ENCODE peak calls at places on chromosome 4, in four cellular contexts. C is substantia nigra, E is astrocyte, B is OCI-LY7. K is an unnamed sample.

GRCh38 chr4:22190855-22191254 is 242.3 kb upstream of the KCNIP4 start:
- DNase-seq in C (no peak), E (peak; percentile 92), B (no peak), K (peak; percentile 83)

GRCh38 chr4:118354913-118355312 is 2.1 kb upstream of the PRSS12 start:
- DNase-seq in C (no peak), E (no peak), B (no peak), K (no peak)

GRCh38 chr4:82437285-82438005 is 7.1 kb downstream of the ENOPH1 start:
- DNase-seq in C (no peak), E (peak; percentile 16), B (no peak), K (peak; percentile 53)

GRCh38 chr4:67327245-67327860 is 217.9 kb downstream of the CENPC start:
- DNase-seq in C (no peak), E (peak; percentile 16), B (peak; percentile 70), K (peak; percentile 68)

GRCh38 chr4:144667500-144667899 is 21.5 kb downstream of the HHIP start:
- DNase-seq in C (no peak), E (peak; percentile 54), B (no peak), K (no peak)

GRCh38 chr4:159497961-159498360 is 395.1 kb downstream of the RAPGEF2 start:
- DNase-seq in C (no peak), E (no peak), B (no peak), K (no peak)

GRCh38 chr4:32462944-32463343 is 1742.8 kb downstream of the PCDH7 start:
- DNase-seq in C (no peak), E (no peak), B (peak; percentile 52), K (peak; percentile 31)

GRCh38 chr4:56656346-56656643 is 24.8 kb downstream of the HOPX start:
- DNase-seq in C (no peak), E (no peak), B (no peak), K (no peak)

GRCh38 chr4:10120943-10121567 is 4.5 kb upstream of the WDR1 start:
- DNase-seq in C (no peak), E (no peak), B (no peak), K (no peak)

GRCh38 chr4:11549525-11549924 is 120.8 kb upstream of the HS3ST1 start:
- DNase-seq in C (no peak), E (peak; percentile 19), B (no peak), K (no peak)
- H3K27ac ChIP-seq in C (no peak overlapping the region), E (no peak overlapping the region), B (no peak overlapping the region), K (no peak overlapping the region)

GRCh38 chr4:85842540-85842939 is 367.6 kb downstream of the ARHGAP24 start:
- DNase-seq in C (peak; percentile 14), E (peak; percentile 57), B (no peak), K (peak; percentile 76)
- H3K27ac ChIP-seq in C (peak overlapping the region; percentile 23), E (no peak overlapping the region), B (no peak overlapping the region), K (peak overlapping the region; percentile 29)

GRCh38 chr4:150852237-150852636 is 162.8 kb downstream of the LRBA start:
- DNase-seq in C (no peak), E (no peak), B (no peak), K (peak; percentile 3)
- H3K27ac ChIP-seq in C (no peak overlapping the region), E (no peak overlapping the region), B (no peak overlapping the region), K (no peak overlapping the region)

GRCh38 chr4:76990288-76991080 is 40.9 kb downstream of the SEPTIN11 start:
- DNase-seq in C (no peak), E (peak; percentile 99), B (no peak), K (peak; percentile 91)
- H3K27ac ChIP-seq in C (no peak overlapping the region), E (peak overlapping the region; percentile 98), B (no peak overlapping the region), K (peak overlapping the region; percentile 97)

DNA sequence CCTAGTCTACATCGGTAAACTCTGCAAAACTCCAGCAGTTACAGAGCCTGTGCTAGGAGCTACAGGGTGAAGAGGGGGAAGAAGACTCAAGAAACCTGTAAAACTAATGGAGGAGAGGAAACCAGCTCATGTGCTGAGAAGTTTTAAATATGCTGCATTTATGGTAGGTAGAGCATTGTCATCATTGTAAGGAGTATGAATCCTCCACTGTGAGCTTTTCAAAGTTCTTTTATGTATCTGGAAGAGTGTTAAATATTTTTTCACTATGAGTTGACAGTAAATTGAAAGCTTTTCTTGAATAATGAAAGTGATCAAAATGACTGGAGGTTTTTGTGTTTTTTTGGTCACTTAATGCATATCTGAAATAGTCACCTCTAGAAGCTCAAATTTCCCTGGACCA is 46.2 kb downstream of the SEPTIN11 start:
- DNase-seq in C (no peak), E (no peak), B (no peak), K (no peak)
- H3K27ac ChIP-seq in C (no peak overlapping the region), E (no peak overlapping the region), B (no peak overlapping the region), K (peak overlapping the region; percentile 2)

GRCh38 chr4:70721747-70722146 is at the start of gene RUFY3:
- DNase-seq in C (peak; percentile 49), E (peak; percentile 96), B (no peak), K (peak; percentile 93)
- H3K27ac ChIP-seq in C (peak within 1 kb of the TSS; percentile 86), E (peak within 1 kb of the TSS; percentile 89), B (no peak within 1 kb of the TSS), K (peak within 1 kb of the TSS; percentile 91)

DNA sequence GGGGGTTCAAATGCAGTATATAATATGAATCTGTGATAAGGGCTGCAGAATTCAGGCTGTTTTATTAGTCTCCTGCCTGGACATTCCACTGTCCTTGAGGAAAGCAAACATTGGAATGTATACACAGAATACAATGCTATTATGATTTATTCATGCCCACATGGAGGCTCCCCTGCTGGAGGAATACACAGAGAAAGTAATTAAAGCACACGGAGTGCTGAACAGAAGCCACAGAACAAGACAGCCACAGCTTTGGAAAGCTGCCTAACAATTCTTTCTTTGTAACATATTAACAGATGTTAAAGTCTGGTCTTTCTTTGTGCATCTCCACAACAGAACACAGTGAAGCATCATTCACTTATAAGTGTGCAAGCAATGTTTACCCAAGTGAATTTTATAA is 155.8 kb downstream of the ARAP2 start:
- DNase-seq in C (no peak), E (peak; percentile 42), B (no peak), K (no peak)
- H3K27ac ChIP-seq in C (peak overlapping the region; percentile 36), E (no peak overlapping the region), B (no peak overlapping the region), K (no peak overlapping the region)

DNA sequence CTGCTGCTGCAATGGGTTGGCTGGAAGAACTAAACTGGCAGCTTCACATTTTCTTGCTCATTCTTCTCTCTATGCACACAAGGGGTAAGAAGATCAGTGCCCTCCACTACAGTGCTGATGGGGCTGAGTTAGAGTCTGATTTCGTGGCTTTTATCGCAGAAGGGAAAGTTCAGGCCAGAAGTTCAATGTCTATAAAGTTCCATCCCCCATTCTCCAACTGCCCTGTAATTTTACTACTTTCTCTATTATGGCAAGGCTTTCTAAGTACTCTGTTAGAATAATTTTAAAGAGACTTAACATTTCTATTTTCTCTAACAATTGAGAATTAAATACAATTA is 293.9 kb downstream of the BMPR1B start:
- DNase-seq in C (no peak), E (no peak), B (no peak), K (no peak)
- H3K27ac ChIP-seq in C (no peak overlapping the region), E (no peak overlapping the region), B (no peak overlapping the region), K (no peak overlapping the region)

GRCh38 chr4:153560918-153561317 is 94.8 kb downstream of the TMEM131L start:
- DNase-seq in C (no peak), E (peak; percentile 36), B (no peak), K (peak; percentile 7)
- H3K27ac ChIP-seq in C (no peak overlapping the region), E (no peak overlapping the region), B (peak overlapping the region; percentile 14), K (no peak overlapping the region)

GRCh38 chr4:113141901-113142346 is 92.5 kb downstream of the ANK2 start:
- DNase-seq in C (no peak), E (peak; percentile 91), B (no peak), K (peak; percentile 75)
- H3K27ac ChIP-seq in C (no peak overlapping the region), E (peak overlapping the region; percentile 62), B (no peak overlapping the region), K (peak overlapping the region; percentile 67)